ENCODE peak calls at places on chromosomes 6 and 20, in seven cellular contexts. One of them, this sample, is unnamed.

GRCh38 chr20:61817061-61817460 is 248.6 kb downstream of the TAF4 start:
- DNase-seq in stromal cell of bone marrow: no peak
- DNase-seq in dorsolateral prefrontal cortex: no peak
- DNase-seq in AG20443: no peak
- DNase-seq in cerebellum: no peak
- DNase-seq in osteocyte: no peak
- DNase-seq in left lobe of liver: no peak
- DNase-seq in this sample: no peak

GRCh38 chr6:153167907-153168306 is 36.8 kb upstream of the RGS17 start:
- DNase-seq in cerebellum: no peak
- DNase-seq in dorsolateral prefrontal cortex: no peak
- DNase-seq in left lobe of liver: no peak
- DNase-seq in osteocyte: no peak
- DNase-seq in AG20443: no peak
- DNase-seq in stromal cell of bone marrow: no peak
- DNase-seq in this sample: no peak

GRCh38 chr6:47822856-47823554 is 41.2 kb downstream of the OPN5 start:
- DNase-seq in dorsolateral prefrontal cortex: no peak
- DNase-seq in cerebellum: no peak
- DNase-seq in osteocyte: no peak
- DNase-seq in AG20443: no peak
- DNase-seq in left lobe of liver: no peak
- DNase-seq in stromal cell of bone marrow: no peak
- DNase-seq in this sample: no peak

GRCh38 chr6:16669227-16669626 is 92.0 kb downstream of the ATXN1 start:
- DNase-seq in dorsolateral prefrontal cortex: no peak
- DNase-seq in left lobe of liver: no peak
- DNase-seq in stromal cell of bone marrow: no peak
- DNase-seq in cerebellum: no peak
- DNase-seq in osteocyte: no peak
- DNase-seq in AG20443: no peak
- DNase-seq in this sample: no peak

GRCh38 chr20:1618479-1618878 is 1.3 kb downstream of the SIRPB1 start:
- DNase-seq in osteocyte: no peak
- DNase-seq in cerebellum: no peak
- DNase-seq in AG20443: no peak
- DNase-seq in stromal cell of bone marrow: no peak
- DNase-seq in dorsolateral prefrontal cortex: no peak
- DNase-seq in left lobe of liver: no peak
- DNase-seq in this sample: no peak

GRCh38 chr20:46031701-46032254 is 2.8 kb downstream of the SLC12A5 start:
- DNase-seq in dorsolateral prefrontal cortex: no peak
- DNase-seq in stromal cell of bone marrow: no peak
- DNase-seq in cerebellum: peak
- DNase-seq in osteocyte: no peak
- DNase-seq in AG20443: peak
- DNase-seq in left lobe of liver: no peak
- DNase-seq in this sample: no peak

GRCh38 chr6:112560651-112561050 is 213.5 kb downstream of the RFPL4B start:
- DNase-seq in osteocyte: no peak
- DNase-seq in AG20443: no peak
- DNase-seq in stromal cell of bone marrow: no peak
- DNase-seq in left lobe of liver: no peak
- DNase-seq in dorsolateral prefrontal cortex: no peak
- DNase-seq in cerebellum: no peak
- DNase-seq in this sample: no peak

GRCh38 chr6:27894839-27895762 is 17.1 kb downstream of the OR2B2 start:
- DNase-seq in left lobe of liver: peak
- DNase-seq in AG20443: peak
- DNase-seq in dorsolateral prefrontal cortex: no peak
- DNase-seq in stromal cell of bone marrow: peak
- DNase-seq in cerebellum: peak
- DNase-seq in osteocyte: no peak
- DNase-seq in this sample: no peak

GRCh38 chr6:13288481-13288880 is 39.9 kb downstream of the TBC1D7 start:
- DNase-seq in AG20443: no peak
- DNase-seq in stromal cell of bone marrow: no peak
- DNase-seq in osteocyte: no peak
- DNase-seq in left lobe of liver: peak
- DNase-seq in cerebellum: no peak
- DNase-seq in dorsolateral prefrontal cortex: no peak
- DNase-seq in this sample: no peak

GRCh38 chr20:56069016-56069415 is 63.7 kb upstream of the CBLN4 start:
- DNase-seq in left lobe of liver: no peak
- DNase-seq in AG20443: no peak
- DNase-seq in osteocyte: no peak
- DNase-seq in stromal cell of bone marrow: no peak
- DNase-seq in cerebellum: no peak
- DNase-seq in dorsolateral prefrontal cortex: no peak
- DNase-seq in this sample: no peak

GRCh38 chr6:8658391-8658790 is 223.0 kb upstream of the SLC35B3 start:
- DNase-seq in AG20443: no peak
- DNase-seq in cerebellum: no peak
- DNase-seq in osteocyte: no peak
- DNase-seq in stromal cell of bone marrow: no peak
- DNase-seq in left lobe of liver: no peak
- DNase-seq in dorsolateral prefrontal cortex: no peak
- DNase-seq in this sample: no peak

GRCh38 chr20:35297153-35297552 is 4.9 kb upstream of the FAM83C start:
- DNase-seq in osteocyte: no peak
- DNase-seq in AG20443: peak
- DNase-seq in left lobe of liver: no peak
- DNase-seq in dorsolateral prefrontal cortex: no peak
- DNase-seq in cerebellum: no peak
- DNase-seq in stromal cell of bone marrow: no peak
- DNase-seq in this sample: no peak

GRCh38 chr6:133193396-133193795 is 47.8 kb upstream of the EYA4 start:
- DNase-seq in cerebellum: no peak
- DNase-seq in left lobe of liver: no peak
- DNase-seq in AG20443: no peak
- DNase-seq in osteocyte: no peak
- DNase-seq in dorsolateral prefrontal cortex: no peak
- DNase-seq in stromal cell of bone marrow: no peak
- DNase-seq in this sample: no peak

GRCh38 chr20:1327241-1327653 is 1.7 kb downstream of the SDCBP2 start:
- DNase-seq in left lobe of liver: peak
- DNase-seq in AG20443: peak
- DNase-seq in osteocyte: peak
- DNase-seq in dorsolateral prefrontal cortex: peak
- DNase-seq in stromal cell of bone marrow: no peak
- DNase-seq in cerebellum: no peak
- DNase-seq in this sample: no peak

GRCh38 chr20:62774076-62774714 is 22.1 kb upstream of the MRGBP start:
- DNase-seq in cerebellum: no peak
- DNase-seq in AG20443: no peak
- DNase-seq in osteocyte: no peak
- DNase-seq in stromal cell of bone marrow: no peak
- DNase-seq in dorsolateral prefrontal cortex: no peak
- DNase-seq in left lobe of liver: no peak
- DNase-seq in this sample: no peak

GRCh38 chr20:24475356-24475755 is 5.9 kb downstream of the SYNDIG1 start:
- DNase-seq in osteocyte: no peak
- DNase-seq in left lobe of liver: no peak
- DNase-seq in AG20443: no peak
- DNase-seq in cerebellum: no peak
- DNase-seq in stromal cell of bone marrow: no peak
- DNase-seq in dorsolateral prefrontal cortex: peak
- DNase-seq in this sample: no peak

GRCh38 chr20:58938541-58938940 is 42.5 kb upstream of the NELFCD start:
- DNase-seq in osteocyte: no peak
- DNase-seq in dorsolateral prefrontal cortex: no peak
- DNase-seq in stromal cell of bone marrow: no peak
- DNase-seq in AG20443: no peak
- DNase-seq in cerebellum: no peak
- DNase-seq in left lobe of liver: no peak
- DNase-seq in this sample: no peak

GRCh38 chr6:105981002-105981887 is 104.9 kb upstream of the PRDM1 start:
- DNase-seq in left lobe of liver: no peak
- DNase-seq in cerebellum: no peak
- DNase-seq in osteocyte: no peak
- DNase-seq in AG20443: peak
- DNase-seq in dorsolateral prefrontal cortex: no peak
- DNase-seq in stromal cell of bone marrow: no peak
- DNase-seq in this sample: peak